ENCODE peak calls at places on chromosomes 13 and 19, in eight cellular contexts. One of them, this sample, is unnamed.

GRCh38 chr19:2503521-2504109 is 27.7 kb downstream of the GADD45B start:
- DNase-seq in body of pancreas: no peak
- DNase-seq in coronary artery: no peak
- DNase-seq in lower leg skin: no peak
- DNase-seq in GM06990: no peak
- DNase-seq in PC-3: peak
- DNase-seq in GM23338: no peak
- DNase-seq in left ventricle myocardium inferior: no peak
- DNase-seq in this sample: no peak

GRCh38 chr13:39047560-39047959 is 9.3 kb downstream of the NHLRC3 start:
- DNase-seq in body of pancreas: no peak
- DNase-seq in coronary artery: no peak
- DNase-seq in lower leg skin: no peak
- DNase-seq in GM06990: no peak
- DNase-seq in PC-3: peak
- DNase-seq in GM23338: peak
- DNase-seq in left ventricle myocardium inferior: no peak
- DNase-seq in this sample: no peak

GRCh38 chr13:36369268-36370107 is 23.3 kb upstream of the SPART start:
- DNase-seq in body of pancreas: no peak
- DNase-seq in coronary artery: no peak
- DNase-seq in lower leg skin: no peak
- DNase-seq in GM06990: no peak
- DNase-seq in PC-3: no peak
- DNase-seq in GM23338: no peak
- DNase-seq in left ventricle myocardium inferior: no peak
- DNase-seq in this sample: no peak

GRCh38 chr19:8252922-8253589 is 43.9 kb downstream of the CERS4 start:
- DNase-seq in body of pancreas: peak
- DNase-seq in coronary artery: no peak
- DNase-seq in lower leg skin: peak
- DNase-seq in GM06990: peak
- DNase-seq in PC-3: peak
- DNase-seq in GM23338: peak
- DNase-seq in left ventricle myocardium inferior: peak
- DNase-seq in this sample: peak

GRCh38 chr13:67230774-67231480 is 791 bp upstream of the PCDH9 start:
- DNase-seq in body of pancreas: peak
- DNase-seq in coronary artery: peak
- DNase-seq in lower leg skin: peak
- DNase-seq in GM06990: peak
- DNase-seq in PC-3: peak
- DNase-seq in GM23338: peak
- DNase-seq in left ventricle myocardium inferior: peak
- DNase-seq in this sample: no peak

GRCh38 chr13:21435710-21436151 is 23.4 kb downstream of the ZDHHC20 start:
- DNase-seq in body of pancreas: peak
- DNase-seq in coronary artery: no peak
- DNase-seq in lower leg skin: no peak
- DNase-seq in GM06990: peak
- DNase-seq in PC-3: peak
- DNase-seq in GM23338: no peak
- DNase-seq in left ventricle myocardium inferior: peak
- DNase-seq in this sample: peak

GRCh38 chr19:7888145-7888825 is at the start of gene LRRC8E:
- DNase-seq in body of pancreas: peak
- DNase-seq in coronary artery: no peak
- DNase-seq in lower leg skin: peak
- DNase-seq in GM06990: no peak
- DNase-seq in PC-3: peak
- DNase-seq in GM23338: peak
- DNase-seq in left ventricle myocardium inferior: no peak
- DNase-seq in this sample: no peak

GRCh38 chr13:20064128-20064527 is 96.7 kb downstream of the GJA3 start:
- DNase-seq in body of pancreas: no peak
- DNase-seq in coronary artery: no peak
- DNase-seq in lower leg skin: no peak
- DNase-seq in GM06990: no peak
- DNase-seq in PC-3: no peak
- DNase-seq in GM23338: no peak
- DNase-seq in left ventricle myocardium inferior: no peak
- DNase-seq in this sample: no peak

GRCh38 chr19:35261356-35262100 is 7.2 kb upstream of the USF2 start:
- DNase-seq in body of pancreas: peak
- DNase-seq in coronary artery: no peak
- DNase-seq in lower leg skin: peak
- DNase-seq in GM06990: no peak
- DNase-seq in PC-3: no peak
- DNase-seq in GM23338: no peak
- DNase-seq in left ventricle myocardium inferior: no peak
- DNase-seq in this sample: no peak

GRCh38 chr13:41059896-41060722 is 1.2 kb upstream of the WBP4 start:
- DNase-seq in body of pancreas: peak
- DNase-seq in coronary artery: peak
- DNase-seq in lower leg skin: peak
- DNase-seq in GM06990: peak
- DNase-seq in PC-3: peak
- DNase-seq in GM23338: peak
- DNase-seq in left ventricle myocardium inferior: peak
- DNase-seq in this sample: peak

GRCh38 chr13:41060723-41061074 is 610 bp upstream of the WBP4 start:
- DNase-seq in body of pancreas: peak
- DNase-seq in coronary artery: no peak
- DNase-seq in lower leg skin: peak
- DNase-seq in GM06990: no peak
- DNase-seq in PC-3: peak
- DNase-seq in GM23338: peak
- DNase-seq in left ventricle myocardium inferior: peak
- DNase-seq in this sample: peak

GRCh38 chr13:41059466-41059865 is 1.8 kb upstream of the WBP4 start:
- DNase-seq in body of pancreas: no peak
- DNase-seq in coronary artery: no peak
- DNase-seq in lower leg skin: no peak
- DNase-seq in GM06990: no peak
- DNase-seq in PC-3: peak
- DNase-seq in GM23338: peak
- DNase-seq in left ventricle myocardium inferior: no peak
- DNase-seq in this sample: no peak

GRCh38 chr13:41056996-41057711 is 4.2 kb upstream of the WBP4 start:
- DNase-seq in body of pancreas: no peak
- DNase-seq in coronary artery: no peak
- DNase-seq in lower leg skin: no peak
- DNase-seq in GM06990: no peak
- DNase-seq in PC-3: no peak
- DNase-seq in GM23338: no peak
- DNase-seq in left ventricle myocardium inferior: no peak
- DNase-seq in this sample: no peak

GRCh38 chr13:41058229-41059070 is 2.9 kb upstream of the WBP4 start:
- DNase-seq in body of pancreas: no peak
- DNase-seq in coronary artery: no peak
- DNase-seq in lower leg skin: no peak
- DNase-seq in GM06990: no peak
- DNase-seq in PC-3: no peak
- DNase-seq in GM23338: no peak
- DNase-seq in left ventricle myocardium inferior: no peak
- DNase-seq in this sample: no peak
- H3K4me3 ChIP-seq in body of pancreas: peak
- H3K4me3 ChIP-seq in coronary artery: peak
- H3K4me3 ChIP-seq in lower leg skin: peak
- H3K4me3 ChIP-seq in GM06990: no peak
- H3K4me3 ChIP-seq in PC-3: peak
- H3K4me3 ChIP-seq in GM23338: peak
- H3K4me3 ChIP-seq in left ventricle myocardium inferior: peak
- H3K4me3 ChIP-seq in this sample: no peak

GRCh38 chr13:110229905-110230563 is 76.9 kb downstream of the COL4A1 start:
- DNase-seq in body of pancreas: no peak
- DNase-seq in coronary artery: peak
- DNase-seq in lower leg skin: no peak
- DNase-seq in GM06990: no peak
- DNase-seq in PC-3: no peak
- DNase-seq in GM23338: no peak
- DNase-seq in left ventricle myocardium inferior: no peak
- DNase-seq in this sample: no peak
- TF ChIP-seq CTCF in body of pancreas: no peak
- TF ChIP-seq CTCF in coronary artery: no peak
- TF ChIP-seq CTCF in lower leg skin: no peak
- TF ChIP-seq CTCF in GM06990: no peak
- TF ChIP-seq CTCF in PC-3: no peak
- TF ChIP-seq CTCF in GM23338: no peak
- TF ChIP-seq CTCF in left ventricle myocardium inferior: no peak
- TF ChIP-seq CTCF in this sample: no peak

GRCh38 chr19:53957448-53958167 is 5.1 kb upstream of the CACNG8 start:
- DNase-seq in body of pancreas: no peak
- DNase-seq in coronary artery: no peak
- DNase-seq in lower leg skin: no peak
- DNase-seq in GM06990: no peak
- DNase-seq in PC-3: peak
- DNase-seq in GM23338: peak
- DNase-seq in left ventricle myocardium inferior: no peak
- DNase-seq in this sample: no peak
- H3K4me3 ChIP-seq in body of pancreas: no peak
- H3K4me3 ChIP-seq in coronary artery: no peak
- H3K4me3 ChIP-seq in lower leg skin: no peak
- H3K4me3 ChIP-seq in GM06990: no peak
- H3K4me3 ChIP-seq in PC-3: no peak
- H3K4me3 ChIP-seq in GM23338: peak
- H3K4me3 ChIP-seq in left ventricle myocardium inferior: no peak
- H3K4me3 ChIP-seq in this sample: no peak

DNA sequence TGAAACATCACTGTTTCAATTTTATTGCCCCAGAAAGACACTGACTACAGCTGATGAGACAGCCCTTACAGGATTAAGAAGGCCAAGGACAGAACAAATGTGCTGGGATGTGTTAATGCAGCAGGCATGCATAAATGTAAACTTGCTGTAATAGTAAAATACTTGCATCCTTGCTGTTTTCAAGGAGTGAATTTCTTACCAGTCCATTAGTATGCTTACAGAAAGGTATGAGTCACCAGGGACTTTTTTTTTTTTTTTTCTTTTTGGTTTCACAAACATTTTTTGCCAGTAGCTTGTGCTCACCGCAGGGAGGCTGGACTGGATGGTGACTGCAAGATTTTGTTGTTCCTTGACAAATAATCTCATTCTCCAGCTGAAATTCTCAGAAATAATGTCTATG is 55.1 kb downstream of the GPR180 start:
- DNase-seq in body of pancreas: no peak
- DNase-seq in coronary artery: no peak
- DNase-seq in lower leg skin: no peak
- DNase-seq in GM06990: no peak
- DNase-seq in PC-3: peak
- DNase-seq in GM23338: peak
- DNase-seq in left ventricle myocardium inferior: no peak
- DNase-seq in this sample: no peak
- TF ChIP-seq CTCF in body of pancreas: no peak
- TF ChIP-seq CTCF in coronary artery: no peak
- TF ChIP-seq CTCF in lower leg skin: no peak
- TF ChIP-seq CTCF in GM06990: peak
- TF ChIP-seq CTCF in PC-3: no peak
- TF ChIP-seq CTCF in GM23338: no peak
- TF ChIP-seq CTCF in left ventricle myocardium inferior: no peak
- TF ChIP-seq CTCF in this sample: peak

GRCh38 chr19:11950312-11950711 is 14.5 kb upstream of the ZNF763 start:
- DNase-seq in body of pancreas: no peak
- DNase-seq in coronary artery: no peak
- DNase-seq in lower leg skin: no peak
- DNase-seq in GM06990: no peak
- DNase-seq in PC-3: no peak
- DNase-seq in GM23338: no peak
- DNase-seq in left ventricle myocardium inferior: no peak
- DNase-seq in this sample: no peak
- H3K4me3 ChIP-seq in body of pancreas: no peak
- H3K4me3 ChIP-seq in coronary artery: peak
- H3K4me3 ChIP-seq in lower leg skin: no peak
- H3K4me3 ChIP-seq in GM06990: no peak
- H3K4me3 ChIP-seq in PC-3: peak
- H3K4me3 ChIP-seq in GM23338: peak
- H3K4me3 ChIP-seq in left ventricle myocardium inferior: no peak
- H3K4me3 ChIP-seq in this sample: no peak

GRCh38 chr19:29596885-29597525 is 9.1 kb upstream of the POP4 start:
- DNase-seq in body of pancreas: no peak
- DNase-seq in coronary artery: no peak
- DNase-seq in lower leg skin: no peak
- DNase-seq in GM06990: no peak
- DNase-seq in PC-3: peak
- DNase-seq in GM23338: peak
- DNase-seq in left ventricle myocardium inferior: no peak
- DNase-seq in this sample: no peak
- TF ChIP-seq CTCF in body of pancreas: peak
- TF ChIP-seq CTCF in coronary artery: no peak
- TF ChIP-seq CTCF in lower leg skin: no peak
- TF ChIP-seq CTCF in GM06990: peak
- TF ChIP-seq CTCF in PC-3: peak
- TF ChIP-seq CTCF in GM23338: peak
- TF ChIP-seq CTCF in left ventricle myocardium inferior: peak
- TF ChIP-seq CTCF in this sample: peak

This sample was measured in GM12864.